ENCODE peak calls at places on chromosomes 6 and 20, in nine cellular contexts. One of them, this sample, is unnamed.

GRCh38 chr6:154592199-154592860 is 81.8 kb upstream of the CNKSR3 start:
- DNase-seq in SIG-M5: no peak
- DNase-seq in coronary artery: no peak
- DNase-seq in NCI-H1092 treated with DMSO at 0.1 percent for 48 hours: no peak
- DNase-seq in small intestine: no peak
- DNase-seq in central memory CD4-positive, alpha-beta T cell: no peak
- DNase-seq in NCI-H460: no peak
- DNase-seq in endothelial cell: no peak
- DNase-seq in ELR: no peak
- DNase-seq in this sample: no peak

GRCh38 chr6:161434921-161435411 is 161.1 kb upstream of the AGPAT4 start:
- DNase-seq in NCI-H1092 treated with DMSO at 0.1 percent for 48 hours: no peak
- DNase-seq in central memory CD4-positive, alpha-beta T cell: no peak
- DNase-seq in ELR: peak; percentile 91
- DNase-seq in endothelial cell: no peak
- DNase-seq in coronary artery: no peak
- DNase-seq in SIG-M5: no peak
- DNase-seq in small intestine: peak; percentile 69
- DNase-seq in NCI-H460: no peak
- DNase-seq in this sample: no peak

GRCh38 chr6:15096894-15097837 is 148.7 kb upstream of the JARID2 start:
- DNase-seq in ELR: no peak
- DNase-seq in endothelial cell: no peak
- DNase-seq in SIG-M5: no peak
- DNase-seq in NCI-H1092 treated with DMSO at 0.1 percent for 48 hours: no peak
- DNase-seq in NCI-H460: no peak
- DNase-seq in central memory CD4-positive, alpha-beta T cell: no peak
- DNase-seq in small intestine: no peak
- DNase-seq in coronary artery: no peak
- DNase-seq in this sample: no peak

GRCh38 chr6:884570-884969 is 191.6 kb upstream of the EXOC2 start:
- DNase-seq in endothelial cell: no peak
- DNase-seq in ELR: no peak
- DNase-seq in NCI-H460: no peak
- DNase-seq in central memory CD4-positive, alpha-beta T cell: no peak
- DNase-seq in NCI-H1092 treated with DMSO at 0.1 percent for 48 hours: no peak
- DNase-seq in small intestine: peak; percentile 97
- DNase-seq in SIG-M5: no peak
- DNase-seq in coronary artery: no peak
- DNase-seq in this sample: no peak

GRCh38 chr6:99618649-99619408 is 12.2 kb downstream of the PRDM13 start:
- DNase-seq in endothelial cell: peak; percentile 33
- DNase-seq in NCI-H1092 treated with DMSO at 0.1 percent for 48 hours: no peak
- DNase-seq in coronary artery: no peak
- DNase-seq in central memory CD4-positive, alpha-beta T cell: no peak
- DNase-seq in NCI-H460: no peak
- DNase-seq in ELR: no peak
- DNase-seq in small intestine: no peak
- DNase-seq in SIG-M5: no peak
- DNase-seq in this sample: peak; percentile 75

GRCh38 chr6:32854376-32855178 is 585 bp downstream of the PSMB9 start:
- DNase-seq in endothelial cell: no peak
- DNase-seq in small intestine: peak; percentile 83
- DNase-seq in SIG-M5: no peak
- DNase-seq in NCI-H460: no peak
- DNase-seq in NCI-H1092 treated with DMSO at 0.1 percent for 48 hours: no peak
- DNase-seq in ELR: peak; percentile 64
- DNase-seq in central memory CD4-positive, alpha-beta T cell: peak; percentile 57
- DNase-seq in coronary artery: no peak
- DNase-seq in this sample: peak; percentile 62

GRCh38 chr20:46798430-46798829 is 89.0 kb downstream of the SLC2A10 start:
- DNase-seq in central memory CD4-positive, alpha-beta T cell: no peak
- DNase-seq in NCI-H1092 treated with DMSO at 0.1 percent for 48 hours: no peak
- DNase-seq in NCI-H460: no peak
- DNase-seq in small intestine: no peak
- DNase-seq in coronary artery: peak; percentile 47
- DNase-seq in SIG-M5: no peak
- DNase-seq in endothelial cell: no peak
- DNase-seq in ELR: no peak
- DNase-seq in this sample: no peak

GRCh38 chr6:81485395-81485794 is 267.1 kb downstream of the TENT5A start:
- DNase-seq in small intestine: no peak
- DNase-seq in ELR: no peak
- DNase-seq in coronary artery: no peak
- DNase-seq in NCI-H1092 treated with DMSO at 0.1 percent for 48 hours: no peak
- DNase-seq in NCI-H460: no peak
- DNase-seq in central memory CD4-positive, alpha-beta T cell: no peak
- DNase-seq in endothelial cell: no peak
- DNase-seq in SIG-M5: no peak
- DNase-seq in this sample: no peak

GRCh38 chr20:6044102-6044501 is 9.8 kb downstream of the LRRN4 start:
- DNase-seq in ELR: no peak
- DNase-seq in central memory CD4-positive, alpha-beta T cell: no peak
- DNase-seq in NCI-H460: no peak
- DNase-seq in endothelial cell: no peak
- DNase-seq in small intestine: peak; percentile 47
- DNase-seq in coronary artery: no peak
- DNase-seq in NCI-H1092 treated with DMSO at 0.1 percent for 48 hours: no peak
- DNase-seq in SIG-M5: no peak
- DNase-seq in this sample: no peak

GRCh38 chr20:2254333-2254732 is 41.5 kb upstream of the TGM3 start:
- DNase-seq in endothelial cell: no peak
- DNase-seq in NCI-H460: no peak
- DNase-seq in NCI-H1092 treated with DMSO at 0.1 percent for 48 hours: no peak
- DNase-seq in SIG-M5: no peak
- DNase-seq in ELR: peak; percentile 39
- DNase-seq in coronary artery: no peak
- DNase-seq in central memory CD4-positive, alpha-beta T cell: no peak
- DNase-seq in small intestine: no peak
- DNase-seq in this sample: no peak

GRCh38 chr6:95294047-95294446 is 283.3 kb upstream of the MANEA start:
- DNase-seq in small intestine: no peak
- DNase-seq in ELR: no peak
- DNase-seq in central memory CD4-positive, alpha-beta T cell: no peak
- DNase-seq in coronary artery: no peak
- DNase-seq in endothelial cell: no peak
- DNase-seq in NCI-H460: no peak
- DNase-seq in NCI-H1092 treated with DMSO at 0.1 percent for 48 hours: no peak
- DNase-seq in SIG-M5: no peak
- DNase-seq in this sample: no peak

GRCh38 chr6:158043586-158044524 is 62.2 kb downstream of the SYNJ2 start:
- DNase-seq in endothelial cell: no peak
- DNase-seq in ELR: no peak
- DNase-seq in small intestine: peak; percentile 74
- DNase-seq in central memory CD4-positive, alpha-beta T cell: no peak
- DNase-seq in NCI-H460: no peak
- DNase-seq in SIG-M5: no peak
- DNase-seq in coronary artery: peak; percentile 90
- DNase-seq in NCI-H1092 treated with DMSO at 0.1 percent for 48 hours: no peak
- DNase-seq in this sample: no peak

GRCh38 chr20:25624500-25624939 is 706 bp upstream of the NANP start:
- DNase-seq in coronary artery: no peak
- DNase-seq in small intestine: no peak
- DNase-seq in central memory CD4-positive, alpha-beta T cell: no peak
- DNase-seq in SIG-M5: no peak
- DNase-seq in endothelial cell: no peak
- DNase-seq in NCI-H1092 treated with DMSO at 0.1 percent for 48 hours: no peak
- DNase-seq in NCI-H460: no peak
- DNase-seq in ELR: peak; percentile 63
- DNase-seq in this sample: no peak

GRCh38 chr20:52349806-52350205 is 158.2 kb upstream of the ZFP64 start:
- DNase-seq in NCI-H1092 treated with DMSO at 0.1 percent for 48 hours: no peak
- DNase-seq in endothelial cell: no peak
- DNase-seq in SIG-M5: no peak
- DNase-seq in small intestine: no peak
- DNase-seq in central memory CD4-positive, alpha-beta T cell: no peak
- DNase-seq in coronary artery: no peak
- DNase-seq in ELR: no peak
- DNase-seq in NCI-H460: no peak
- DNase-seq in this sample: no peak

GRCh38 chr6:153503810-153504209 is 372.7 kb upstream of the RGS17 start:
- DNase-seq in ELR: peak; percentile 19
- DNase-seq in small intestine: no peak
- DNase-seq in coronary artery: no peak
- DNase-seq in NCI-H1092 treated with DMSO at 0.1 percent for 48 hours: no peak
- DNase-seq in SIG-M5: no peak
- DNase-seq in NCI-H460: no peak
- DNase-seq in central memory CD4-positive, alpha-beta T cell: no peak
- DNase-seq in endothelial cell: peak; percentile 5
- DNase-seq in this sample: no peak

GRCh38 chr6:89961481-89961880 is 67.2 kb downstream of the GJA10 start:
- DNase-seq in NCI-H1092 treated with DMSO at 0.1 percent for 48 hours: no peak
- DNase-seq in NCI-H460: no peak
- DNase-seq in SIG-M5: no peak
- DNase-seq in endothelial cell: no peak
- DNase-seq in ELR: no peak
- DNase-seq in central memory CD4-positive, alpha-beta T cell: no peak
- DNase-seq in small intestine: no peak
- DNase-seq in coronary artery: no peak
- DNase-seq in this sample: no peak

GRCh38 chr20:37340998-37341397 is 4.9 kb upstream of the SRC start:
- DNase-seq in small intestine: no peak
- DNase-seq in SIG-M5: no peak
- DNase-seq in NCI-H460: no peak
- DNase-seq in coronary artery: no peak
- DNase-seq in endothelial cell: no peak
- DNase-seq in NCI-H1092 treated with DMSO at 0.1 percent for 48 hours: no peak
- DNase-seq in central memory CD4-positive, alpha-beta T cell: no peak
- DNase-seq in ELR: no peak
- DNase-seq in this sample: no peak

GRCh38 chr6:1817033-1817761 is 207.5 kb downstream of the FOXC1 start:
- DNase-seq in central memory CD4-positive, alpha-beta T cell: no peak
- DNase-seq in coronary artery: no peak
- DNase-seq in small intestine: no peak
- DNase-seq in ELR: no peak
- DNase-seq in endothelial cell: no peak
- DNase-seq in SIG-M5: no peak
- DNase-seq in NCI-H1092 treated with DMSO at 0.1 percent for 48 hours: no peak
- DNase-seq in NCI-H460: no peak
- DNase-seq in this sample: no peak

GRCh38 chr20:61249626-61250025 is 2.4 kb upstream of the CDH4 start:
- DNase-seq in small intestine: no peak
- DNase-seq in NCI-H1092 treated with DMSO at 0.1 percent for 48 hours: no peak
- DNase-seq in NCI-H460: no peak
- DNase-seq in endothelial cell: no peak
- DNase-seq in ELR: no peak
- DNase-seq in SIG-M5: no peak
- DNase-seq in central memory CD4-positive, alpha-beta T cell: no peak
- DNase-seq in coronary artery: no peak
- DNase-seq in this sample: no peak

GRCh38 chr20:7113577-7114466 is 346.3 kb downstream of the BMP2 start:
- DNase-seq in endothelial cell: peak; percentile 60
- DNase-seq in small intestine: peak; percentile 1
- DNase-seq in coronary artery: no peak
- DNase-seq in SIG-M5: no peak
- DNase-seq in NCI-H460: peak; percentile 19
- DNase-seq in ELR: peak; percentile 12
- DNase-seq in NCI-H1092 treated with DMSO at 0.1 percent for 48 hours: peak; percentile 73
- DNase-seq in central memory CD4-positive, alpha-beta T cell: no peak
- DNase-seq in this sample: peak; percentile 46

GRCh38 chr6:26309731-26310142 is 55.3 kb upstream of the BTN3A2 start:
- DNase-seq in ELR: peak; percentile 99
- DNase-seq in NCI-H460: no peak
- DNase-seq in endothelial cell: no peak
- DNase-seq in NCI-H1092 treated with DMSO at 0.1 percent for 48 hours: no peak
- DNase-seq in coronary artery: no peak
- DNase-seq in small intestine: no peak
- DNase-seq in central memory CD4-positive, alpha-beta T cell: no peak
- DNase-seq in SIG-M5: no peak
- DNase-seq in this sample: no peak

GRCh38 chr20:4064118-4064962 is 49.0 kb upstream of the RNF24 start:
- DNase-seq in ELR: peak; percentile 94
- DNase-seq in NCI-H1092 treated with DMSO at 0.1 percent for 48 hours: peak; percentile 8
- DNase-seq in SIG-M5: peak; percentile 67
- DNase-seq in small intestine: peak; percentile 80
- DNase-seq in NCI-H460: no peak
- DNase-seq in endothelial cell: no peak
- DNase-seq in coronary artery: peak; percentile 96
- DNase-seq in central memory CD4-positive, alpha-beta T cell: no peak
- DNase-seq in this sample: no peak

GRCh38 chr6:37103169-37104039 is 66.5 kb upstream of the PIM1 start:
- DNase-seq in central memory CD4-positive, alpha-beta T cell: peak; percentile 0
- DNase-seq in SIG-M5: no peak
- DNase-seq in ELR: peak; percentile 19
- DNase-seq in coronary artery: no peak
- DNase-seq in NCI-H1092 treated with DMSO at 0.1 percent for 48 hours: peak; percentile 91
- DNase-seq in small intestine: peak; percentile 99
- DNase-seq in endothelial cell: peak; percentile 43
- DNase-seq in NCI-H460: no peak
- DNase-seq in this sample: peak; percentile 88

This sample was measured in posterior cingulate gyrus.